ENCODE peak calls at places on chromosomes 2 and 18, in five cellular contexts. V, Q, Y, Z and U are unnamed samples.

GRCh38 chr2:163601377-163601776 is 134.4 kb downstream of the FIGN start:
- DNase-seq in V (peak), Q (no peak), Y (peak), Z (no peak), U (no peak)

GRCh38 chr2:15804691-15805090 is 135.7 kb upstream of the MYCN start:
- DNase-seq in V (no peak), Q (no peak), Y (no peak), Z (no peak), U (no peak)

GRCh38 chr18:32920796-32921787 is 148.3 kb upstream of the KLHL14 start:
- DNase-seq in V (peak), Q (no peak), Y (peak), Z (no peak), U (no peak)

GRCh38 chr2:164621761-164622105 is 451 bp upstream of the GRB14 start:
- DNase-seq in V (peak), Q (no peak), Y (no peak), Z (peak), U (no peak)

GRCh38 chr2:10620481-10620880 is 69.3 kb downstream of the NOL10 start:
- DNase-seq in V (peak), Q (no peak), Y (peak), Z (no peak), U (no peak)

GRCh38 chr2:16093639-16094447 is 153.5 kb downstream of the MYCN start:
- DNase-seq in V (no peak), Q (peak), Y (no peak), Z (no peak), U (no peak)

GRCh38 chr2:46780411-46780800 is 135.2 kb downstream of the MCFD2 start:
- DNase-seq in V (no peak), Q (no peak), Y (peak), Z (no peak), U (no peak)

GRCh38 chr2:2528801-2529200 is 197.7 kb upstream of the MYT1L start:
- DNase-seq in V (no peak), Q (no peak), Y (no peak), Z (no peak), U (no peak)

GRCh38 chr2:222074674-222075073 is 224.1 kb downstream of the PAX3 start:
- DNase-seq in V (no peak), Q (no peak), Y (no peak), Z (no peak), U (no peak)

GRCh38 chr2:215137741-215138340 is 585 bp downstream of the ABCA12 start:
- DNase-seq in V (peak), Q (peak), Y (peak), Z (no peak), U (no peak)

GRCh38 chr2:30611572-30611971 is 164.5 kb downstream of the LCLAT1 start:
- DNase-seq in V (no peak), Q (no peak), Y (no peak), Z (no peak), U (no peak)

GRCh38 chr2:137262600-137262999 is 497.3 kb downstream of the THSD7B start:
- DNase-seq in V (no peak), Q (no peak), Y (no peak), Z (peak), U (no peak)
- H2AFZ ChIP-seq in V (peak), Q (no peak), Y (no peak), Z (no peak), U (no peak)

GRCh38 chr18:6807504-6808257 is 78.2 kb downstream of the ARHGAP28 start:
- DNase-seq in V (no peak), Q (peak), Y (peak), Z (no peak), U (no peak)
- H2AFZ ChIP-seq in V (no peak), Q (no peak), Y (no peak), Z (no peak), U (no peak)

DNA sequence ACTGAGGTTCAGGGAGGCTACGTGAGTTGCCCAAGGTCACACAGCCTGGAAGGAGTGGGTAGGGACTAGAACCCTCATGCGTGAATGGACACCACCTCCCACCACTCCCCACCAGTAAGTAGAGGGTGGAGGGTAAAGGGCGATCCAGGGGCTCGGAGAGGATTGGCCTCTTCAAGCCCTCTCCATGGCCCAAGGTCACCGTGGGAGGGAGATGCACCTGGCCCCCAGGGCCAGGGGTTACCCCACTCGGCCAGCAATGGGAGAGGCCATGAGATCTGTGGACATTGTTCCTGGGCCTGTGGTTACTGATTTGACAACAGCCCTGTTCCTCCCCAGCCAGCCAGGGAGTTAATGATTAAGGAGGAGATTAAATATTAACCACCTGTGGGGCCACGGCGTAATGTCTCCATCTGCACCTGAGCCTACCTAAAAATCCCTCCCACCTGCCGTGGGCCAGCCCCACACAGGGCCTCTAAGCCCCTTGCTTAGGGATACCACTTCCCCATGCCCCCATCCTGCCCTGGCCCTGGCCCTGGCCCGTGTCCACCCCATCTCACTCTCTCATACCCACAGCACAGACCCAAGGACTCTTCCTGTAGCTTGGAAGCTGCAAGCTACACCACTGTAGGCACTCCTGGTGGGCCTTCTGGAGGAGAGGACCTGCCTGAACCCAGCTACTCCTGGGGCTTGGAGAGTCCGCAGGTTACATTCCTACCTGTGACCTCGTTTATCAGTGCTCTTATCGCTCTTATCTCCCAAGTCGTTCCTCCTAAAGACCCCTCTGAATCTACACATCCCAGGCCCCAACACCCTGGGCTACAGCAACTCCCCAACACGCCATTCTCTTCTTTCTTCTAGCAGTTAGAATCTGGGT is 32.2 kb downstream of the ZFP36L2 start:
- DNase-seq in V (no peak), Q (no peak), Y (no peak), Z (no peak), U (no peak)
- H2AFZ ChIP-seq in V (no peak), Q (no peak), Y (no peak), Z (no peak), U (peak)

GRCh38 chr2:135043345-135043744 is 3.9 kb downstream of the MAP3K19 start:
- DNase-seq in V (no peak), Q (no peak), Y (no peak), Z (no peak), U (no peak)

GRCh38 chr2:135048122-135048521 is 875 bp upstream of the MAP3K19 start:
- DNase-seq in V (no peak), Q (no peak), Y (no peak), Z (no peak), U (no peak)

GRCh38 chr2:135050684-135051083 is 1.4 kb upstream of the RAB3GAP1 start:
- DNase-seq in V (no peak), Q (no peak), Y (no peak), Z (no peak), U (no peak)

GRCh38 chr2:135050132-135050531 is 2.0 kb upstream of the RAB3GAP1 start:
- DNase-seq in V (no peak), Q (no peak), Y (no peak), Z (no peak), U (no peak)

GRCh38 chr2:135047295-135047694 is at the start of gene MAP3K19:
- DNase-seq in V (no peak), Q (no peak), Y (no peak), Z (no peak), U (no peak)
- H2AFZ ChIP-seq in V (no peak), Q (no peak), Y (no peak), Z (no peak), U (no peak)

GRCh38 chr18:36578871-36579270 is 249.9 kb downstream of the TPGS2 start:
- DNase-seq in V (no peak), Q (peak), Y (peak), Z (no peak), U (no peak)
- H2AFZ ChIP-seq in V (peak), Q (peak), Y (no peak), Z (no peak), U (no peak)

DNA sequence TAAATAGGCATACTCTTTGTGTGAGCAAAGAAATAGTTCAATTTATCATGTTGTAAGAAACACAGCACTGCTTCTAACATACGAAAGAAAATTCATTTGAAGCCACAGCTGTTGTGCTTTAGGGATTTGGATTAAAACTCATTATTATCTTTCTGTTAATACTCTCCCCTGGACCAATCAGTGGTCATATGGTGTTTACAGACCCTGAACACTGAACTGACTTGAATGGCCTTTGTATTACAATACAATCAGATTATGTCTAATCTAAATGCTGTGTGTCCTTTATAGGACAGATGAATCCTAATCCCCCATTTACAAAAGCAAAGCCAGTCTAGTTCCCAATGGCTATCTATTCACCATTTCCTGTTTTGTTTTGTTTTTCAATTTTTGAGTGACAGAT is 36.5 kb downstream of the ZNF385B start:
- DNase-seq in V (no peak), Q (no peak), Y (no peak), Z (no peak), U (no peak)
- H2AFZ ChIP-seq in V (no peak), Q (no peak), Y (no peak), Z (no peak), U (no peak)

GRCh38 chr2:187989925-187990623 is 301.6 kb upstream of the GULP1 start:
- DNase-seq in V (peak), Q (no peak), Y (no peak), Z (no peak), U (no peak)
- H2AFZ ChIP-seq in V (no peak), Q (no peak), Y (no peak), Z (no peak), U (no peak)

GRCh38 chr2:155810411-155810810 is 522.1 kb downstream of the NR4A2 start:
- DNase-seq in V (no peak), Q (no peak), Y (no peak), Z (no peak), U (no peak)

GRCh38 chr2:155815851-155816250 is 516.7 kb downstream of the NR4A2 start:
- DNase-seq in V (peak), Q (peak), Y (no peak), Z (peak), U (peak)

DNA sequence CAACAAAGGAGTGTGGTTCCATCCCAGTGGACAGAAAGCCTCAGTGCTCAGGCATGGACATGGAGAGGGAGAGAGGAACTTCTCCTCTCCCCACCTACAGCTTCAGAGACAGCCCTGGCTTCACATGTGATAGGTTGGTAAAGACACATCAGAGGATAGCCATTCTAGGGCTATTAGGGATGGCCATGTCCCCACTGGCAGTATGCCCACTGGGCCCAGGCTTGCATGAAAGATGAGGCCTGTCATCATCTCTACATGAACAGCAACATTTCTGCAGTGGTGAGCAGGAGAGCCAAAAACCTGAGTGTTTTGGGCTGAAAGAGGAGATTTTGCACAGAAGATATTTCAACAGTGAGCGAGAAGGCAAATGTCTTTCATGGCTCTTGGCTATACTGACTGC is 517.2 kb downstream of the NR4A2 start:
- DNase-seq in V (no peak), Q (no peak), Y (no peak), Z (no peak), U (no peak)
- H2AFZ ChIP-seq in V (no peak), Q (no peak), Y (no peak), Z (no peak), U (peak)

DNA sequence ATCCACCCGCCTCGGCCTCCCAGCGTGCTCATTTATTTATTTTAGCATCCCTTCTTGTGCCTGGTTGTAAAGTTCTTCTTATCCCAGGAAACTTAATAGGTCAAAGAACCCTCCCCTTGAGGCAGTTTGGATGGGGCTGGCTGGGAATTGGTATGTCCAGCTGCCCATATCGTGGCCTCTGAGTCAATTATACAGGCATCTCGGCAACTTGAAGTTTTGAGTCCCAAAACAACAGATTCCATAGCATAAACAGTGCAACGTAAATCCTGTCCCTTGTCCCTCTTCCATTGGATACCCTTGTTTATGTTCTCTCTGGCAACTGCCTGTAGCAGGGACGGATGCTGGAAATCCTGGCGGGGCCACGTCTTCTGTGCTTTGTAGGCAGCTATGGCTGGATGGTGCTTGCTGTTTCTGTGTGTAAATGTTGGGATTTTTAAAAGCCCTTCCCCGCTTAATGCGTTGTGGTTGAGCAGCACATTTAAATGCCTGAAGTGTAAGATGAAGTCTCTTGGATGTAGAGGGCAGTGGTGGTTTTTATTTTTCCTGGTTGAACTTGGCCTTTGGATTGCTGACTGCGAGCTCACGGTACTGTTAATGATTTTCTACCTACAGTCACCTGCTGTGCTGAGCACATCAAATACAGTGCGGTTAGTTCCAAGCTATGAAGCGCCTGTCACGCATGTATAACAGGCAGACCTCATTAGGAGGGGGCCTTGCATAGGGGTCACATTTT is 84.4 kb downstream of the NEDD4L start:
- DNase-seq in V (no peak), Q (no peak), Y (peak), Z (no peak), U (no peak)
- H2AFZ ChIP-seq in V (no peak), Q (no peak), Y (no peak), Z (no peak), U (no peak)

GRCh38 chr2:172223601-172224054 is 120.9 kb upstream of the DLX2 start:
- DNase-seq in V (no peak), Q (no peak), Y (no peak), Z (peak), U (no peak)

GRCh38 chr2:172228177-172228785 is 125.6 kb upstream of the DLX2 start:
- DNase-seq in V (peak), Q (no peak), Y (peak), Z (no peak), U (no peak)

GRCh38 chr2:172226244-172227061 is 123.8 kb upstream of the DLX2 start:
- DNase-seq in V (peak), Q (no peak), Y (no peak), Z (peak), U (no peak)

GRCh38 chr2:172227719-172228118 is 125.0 kb upstream of the DLX2 start:
- DNase-seq in V (peak), Q (no peak), Y (no peak), Z (no peak), U (no peak)

GRCh38 chr2:172225786-172226185 is 123.1 kb upstream of the DLX2 start:
- DNase-seq in V (no peak), Q (no peak), Y (no peak), Z (no peak), U (no peak)
- H2AFZ ChIP-seq in V (peak), Q (no peak), Y (no peak), Z (no peak), U (no peak)